ENCODE peak calls at places on chromosomes 16 and 17, in nine cellular contexts. V, B, W, C, U, M, J, S and R are unnamed samples.

GRCh38 chr17:55444471-55445441 is 23.1 kb upstream of the MMD start:
- DNase-seq in S (no peak), U (no peak), W (no peak), B (peak; percentile 64), J (peak; percentile 53), M (peak; percentile 91), V (peak; percentile 68), C (no peak), R (peak; percentile 39)

GRCh38 chr17:29115906-29116651 is 64.1 kb downstream of the MYO18A start:
- DNase-seq in W (peak; percentile 78), J (peak; percentile 55), U (no peak), B (peak; percentile 43), M (peak; percentile 36), V (peak; percentile 69), C (no peak), S (peak; percentile 21), R (peak; percentile 52)

GRCh38 chr17:17605747-17606083 is 14.2 kb upstream of the PEMT start:
- DNase-seq in U (no peak), C (no peak), J (peak; percentile 58), M (no peak), V (peak; percentile 88), W (peak; percentile 86), B (peak; percentile 15), S (no peak), R (peak; percentile 75)

GRCh38 chr17:54992797-54993639 is 24.5 kb downstream of the STXBP4 start:
- DNase-seq in C (peak; percentile 14), M (peak; percentile 65), W (peak; percentile 69), S (peak; percentile 64), B (peak; percentile 66), J (peak; percentile 54), U (no peak), V (peak; percentile 53), R (peak; percentile 81)

GRCh38 chr16:85992779-85993178 is 93.8 kb downstream of the IRF8 start:
- DNase-seq in U (no peak), J (no peak), C (no peak), W (no peak), S (no peak), M (no peak), B (no peak), V (no peak), R (no peak)

GRCh38 chr17:732788-733720 is 658 bp downstream of the TLCD3A start:
- DNase-seq in U (no peak), S (peak; percentile 16), M (no peak), J (peak; percentile 37), C (no peak), V (peak; percentile 56), W (peak; percentile 77), B (peak; percentile 38), R (peak; percentile 71)

GRCh38 chr16:11459722-11460121 is 114.5 kb downstream of the RMI2 start:
- DNase-seq in U (no peak), J (no peak), B (no peak), M (no peak), S (no peak), C (no peak), V (no peak), W (no peak), R (no peak)

GRCh38 chr16:27795992-27796614 is 246.2 kb downstream of the KATNIP start:
- DNase-seq in C (peak; percentile 66), V (peak; percentile 37), M (peak; percentile 51), B (peak; percentile 40), U (no peak), W (peak; percentile 55), S (peak; percentile 42), J (peak; percentile 31), R (peak; percentile 55)

GRCh38 chr17:69812240-69812837 is 262.7 kb upstream of the KCNJ16 start:
- DNase-seq in S (no peak), C (no peak), U (no peak), V (peak; percentile 22), W (peak; percentile 14), M (no peak), J (no peak), B (peak; percentile 6), R (peak; percentile 19)

GRCh38 chr16:62475573-62475972 is 439.3 kb upstream of the CDH8 start:
- DNase-seq in W (no peak), U (no peak), S (no peak), V (peak; percentile 1), C (no peak), J (no peak), B (no peak), M (no peak), R (no peak)

GRCh38 chr16:62477796-62478195 is 441.6 kb upstream of the CDH8 start:
- DNase-seq in S (no peak), W (no peak), J (no peak), U (no peak), B (no peak), C (no peak), V (no peak), M (no peak), R (no peak)

GRCh38 chr16:62478903-62479458 is 442.7 kb upstream of the CDH8 start:
- DNase-seq in C (no peak), U (no peak), J (no peak), B (no peak), S (no peak), M (no peak), W (no peak), V (no peak), R (no peak)
- H3K9ac ChIP-seq in C (peak overlapping the region; percentile 57), U (no peak overlapping the region), J (no peak overlapping the region), B (no peak overlapping the region), S (no peak overlapping the region), M (no peak overlapping the region), W (no peak overlapping the region), V (no peak overlapping the region), R (no peak overlapping the region)

GRCh38 chr16:29813644-29814562 is 1.9 kb downstream of the PRRT2 start:
- DNase-seq in U (no peak), J (no peak), B (no peak), W (no peak), C (no peak), V (no peak), S (no peak), M (no peak), R (no peak)
- H3K4me1 ChIP-seq in U (peaks cover 37% of the 10 kb centered on the region), J (peaks cover 23% of the 10 kb centered on the region), B (peaks cover 43% of the 10 kb centered on the region), W (peaks cover 29% of the 10 kb centered on the region), C (peaks cover 43% of the 10 kb centered on the region), V (peaks cover 54% of the 10 kb centered on the region), S (peaks cover 36% of the 10 kb centered on the region), M (peaks cover 80% of the 10 kb centered on the region), R (peaks cover 25% of the 10 kb centered on the region)

GRCh38 chr17:49973271-49973615 is 4.3 kb downstream of the DLX4 start:
- DNase-seq in C (no peak), U (no peak), S (no peak), V (no peak), B (no peak), M (no peak), J (no peak), W (no peak), R (no peak)

GRCh38 chr17:49970498-49970897 is 1.5 kb downstream of the DLX4 start:
- DNase-seq in M (no peak), C (no peak), V (no peak), U (no peak), B (no peak), J (no peak), W (no peak), S (no peak), R (no peak)

GRCh38 chr17:49971199-49971847 is 2.3 kb downstream of the DLX4 start:
- DNase-seq in M (no peak), W (no peak), V (no peak), S (no peak), U (no peak), B (no peak), C (no peak), J (no peak), R (no peak)

GRCh38 chr17:49971848-49972485 is 3.0 kb downstream of the DLX4 start:
- DNase-seq in B (no peak), M (no peak), V (no peak), W (peak; percentile 59), C (no peak), U (no peak), S (no peak), J (no peak), R (peak; percentile 20)

DNA sequence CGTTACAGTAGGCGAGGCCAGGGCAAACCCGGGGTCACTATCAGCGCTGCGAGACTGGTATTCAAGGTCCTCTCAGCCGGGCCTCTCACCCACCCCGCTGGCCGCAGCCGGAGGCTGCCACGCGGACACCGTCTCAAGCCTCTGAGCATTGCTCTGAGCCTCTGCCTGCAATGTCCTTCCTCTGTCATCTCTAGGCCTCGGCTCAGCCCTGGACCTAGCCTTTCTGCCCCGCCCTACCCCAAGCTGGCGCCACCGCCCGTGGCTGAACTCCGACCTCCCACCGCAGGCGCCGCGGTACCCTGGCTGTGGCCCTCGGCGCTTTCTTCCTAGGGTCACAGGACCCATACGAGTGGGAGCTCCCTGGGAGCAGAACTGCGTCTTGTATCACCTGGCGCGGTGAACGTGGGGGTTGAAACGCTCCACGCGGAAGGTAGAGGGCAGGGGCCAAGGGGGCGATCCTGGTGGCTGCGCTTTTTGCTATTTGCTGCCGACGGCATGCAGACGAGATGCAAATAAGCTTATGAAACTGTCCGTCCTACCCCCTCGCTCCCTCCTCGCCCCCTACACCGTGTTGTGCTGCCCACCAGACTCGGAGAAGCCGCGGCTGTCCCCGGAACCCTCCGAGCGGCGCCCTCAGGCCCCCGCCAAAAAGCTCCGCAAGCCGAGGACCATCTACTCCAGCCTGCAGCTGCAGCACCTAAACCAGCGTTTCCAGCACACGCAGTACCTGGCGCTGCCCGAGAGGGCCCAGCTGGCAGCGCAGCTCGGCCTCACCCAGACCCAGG is 3.7 kb downstream of the DLX4 start:
- DNase-seq in W (peak; percentile 39), V (no peak), C (no peak), J (no peak), U (no peak), S (no peak), B (no peak), M (no peak), R (no peak)
- H3K9ac ChIP-seq in W (peak overlapping the region; percentile 16), V (no peak overlapping the region), C (peak overlapping the region; percentile 44), J (no peak overlapping the region), U (no peak overlapping the region), S (no peak overlapping the region), B (no peak overlapping the region), M (peak overlapping the region; percentile 7), R (no peak overlapping the region)

GRCh38 chr17:79802039-79802735 is 5.3 kb upstream of the CBX8 start:
- DNase-seq in C (no peak), W (no peak), U (no peak), J (no peak), M (no peak), S (no peak), V (no peak), B (no peak), R (no peak)
- H3K4me1 ChIP-seq in C (peaks cover 21% of the 10 kb centered on the region), W (no peaks in the 10 kb centered on the region), U (peaks cover 33% of the 10 kb centered on the region), J (no peaks in the 10 kb centered on the region), M (peaks cover 72% of the 10 kb centered on the region), S (peaks cover 3% of the 10 kb centered on the region), V (peaks cover 40% of the 10 kb centered on the region), B (no peaks in the 10 kb centered on the region), R (peaks cover 26% of the 10 kb centered on the region)

GRCh38 chr17:32488604-32489180 is 1.9 kb downstream of the CDK5R1 start:
- DNase-seq in U (no peak), S (no peak), C (no peak), W (no peak), J (no peak), M (no peak), V (no peak), B (no peak), R (no peak)
- H3K9ac ChIP-seq in U (no peak overlapping the region), S (no peak overlapping the region), C (no peak overlapping the region), W (no peak overlapping the region), J (no peak overlapping the region), M (no peak overlapping the region), V (no peak overlapping the region), B (no peak overlapping the region), R (no peak overlapping the region)